ENCODE peak calls at places on chromosomes 3 and 15, in six cellular contexts. N is uterus; A is right atrium auricular region; Y is heart left ventricle; M is CD8-positive, alpha-beta T cell; Z is thyroid gland. K is an unnamed sample. For H3K27me3 and H3K36me3, the result is how much of the 10 kb centered on the place peaks cover.

GRCh38 chr3:141625506-141625905 is 112.6 kb upstream of the RNF7 start:
- DNase-seq in Z (no peak), M (no peak), A (no peak), N (no peak), Y (no peak), K (no peak)

GRCh38 chr15:60155661-60156060 is 151.6 kb downstream of the FOXB1 start:
- DNase-seq in Y (no peak), A (no peak), N (no peak), Z (no peak), M (no peak), K (no peak)

GRCh38 chr15:84778194-84778593 is 29.8 kb downstream of the ZNF592 start:
- DNase-seq in A (no peak), Y (no peak), N (no peak), Z (no peak), M (no peak), K (no peak)

GRCh38 chr15:78206326-78207109 is 27.8 kb downstream of the ACSBG1 start:
- DNase-seq in N (no peak), A (peak), Y (no peak), M (no peak), Z (no peak), K (peak)

GRCh38 chr3:121490161-121490560 is 55.6 kb downstream of the POLQ start:
- DNase-seq in Y (no peak), A (no peak), Z (no peak), M (no peak), N (no peak), K (no peak)

GRCh38 chr3:165439765-165440164 is 243.6 kb upstream of the SLITRK3 start:
- DNase-seq in Z (no peak), M (no peak), N (no peak), Y (no peak), A (no peak), K (no peak)

GRCh38 chr3:152430223-152431002 is 161.7 kb downstream of the MBNL1 start:
- DNase-seq in M (no peak), N (no peak), Y (peak), Z (peak), A (no peak), K (no peak)

GRCh38 chr15:60751985-60752952 is 273.3 kb upstream of the ICE2 start:
- DNase-seq in N (peak), A (peak), Y (peak), M (no peak), Z (peak), K (no peak)

GRCh38 chr15:63374686-63375520 is 6.7 kb downstream of the CA12 start:
- DNase-seq in Z (peak), N (peak), Y (no peak), A (peak), M (no peak), K (no peak)

GRCh38 chr3:126111126-126111551 is 27.2 kb upstream of the SLC41A3 start:
- DNase-seq in N (no peak), A (peak), Z (no peak), M (no peak), Y (no peak), K (no peak)

GRCh38 chr15:99925661-99926461 is 192.6 kb upstream of the LYSMD4 start:
- DNase-seq in M (peak), Z (peak), Y (peak), N (peak), A (peak), K (no peak)

GRCh38 chr3:51559961-51560360 is 21.4 kb downstream of the RAD54L2 start:
- DNase-seq in N (no peak), Y (no peak), M (no peak), Z (no peak), A (no peak), K (no peak)

GRCh38 chr3:120561251-120562045 is 34.7 kb upstream of the NDUFB4 start:
- DNase-seq in N (peak), A (peak), Y (peak), Z (peak), M (peak), K (peak)

GRCh38 chr3:65027335-65027734 is 339.5 kb upstream of the ADAMTS9 start:
- DNase-seq in M (no peak), Z (no peak), A (no peak), N (no peak), Y (no peak), K (no peak)

GRCh38 chr15:101267320-101268104 is 9.8 kb downstream of the SELENOS start:
- DNase-seq in M (no peak), Y (peak), A (peak), Z (no peak), N (peak), K (peak)

GRCh38 chr3:23805881-23806321 is at the start of gene UBE2E1:
- DNase-seq in N (peak), Y (peak), A (peak), M (peak), Z (peak), K (peak)

DNA sequence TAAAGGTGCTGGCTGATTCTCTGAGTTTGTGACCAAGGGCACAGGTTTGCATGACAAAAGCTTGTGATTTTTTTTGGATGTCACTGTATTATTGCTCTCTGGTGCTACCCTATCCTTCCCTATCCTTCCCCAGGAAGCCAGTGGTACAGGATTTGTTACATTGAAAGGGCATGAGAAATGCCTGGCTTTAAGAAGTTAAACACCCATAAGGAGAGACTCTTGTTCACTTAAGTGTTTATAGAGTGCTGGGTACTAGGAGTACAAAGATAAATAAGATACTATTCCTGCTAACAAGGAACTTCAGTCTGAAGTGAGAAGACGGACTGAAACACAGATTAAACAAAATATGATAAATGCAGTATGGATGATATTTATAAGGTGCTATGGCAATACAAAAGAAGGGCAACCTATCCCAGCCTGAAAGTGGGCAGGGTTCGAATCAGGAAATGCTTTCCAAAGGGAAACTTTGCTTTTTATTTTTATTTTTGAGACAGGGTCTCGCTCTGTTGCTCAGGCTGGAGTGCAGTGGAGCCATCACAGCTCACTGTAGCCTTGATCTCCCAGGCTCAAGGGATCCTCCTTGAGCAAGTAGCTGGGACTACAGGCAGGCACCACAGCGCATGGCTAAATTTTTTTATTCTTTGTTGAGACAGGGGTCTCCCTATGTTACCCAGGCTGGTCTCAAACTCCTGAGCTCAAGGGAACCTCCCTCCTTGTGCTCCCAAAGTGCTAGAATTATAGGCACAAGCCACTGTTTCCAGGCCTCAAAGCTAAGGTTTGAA is 11.2 kb downstream of the LCMT2 start:
- DNase-seq in Z (no peak), Y (no peak), N (no peak), A (no peak), M (no peak), K (no peak)
- TF ChIP-seq CTCF in Z (no peak), Y (no peak), N (no peak), A (no peak), M (no peak), K (no peak)

GRCh38 chr3:138347084-138347483 is 1.3 kb upstream of the MRAS start:
- DNase-seq in M (no peak), A (no peak), N (no peak), Y (no peak), Z (no peak), K (no peak)
- H3K27me3 ChIP-seq in M (under half), A (under half), N (under half), Y (under half), Z (under half), K (under half)

GRCh38 chr3:143035466-143036214 is 34.3 kb downstream of the U2SURP start:
- DNase-seq in A (no peak), M (no peak), N (no peak), Z (no peak), Y (no peak), K (no peak)
- H3K36me3 ChIP-seq in A (half or more), M (under half), N (under half), Z (under half), Y (half or more), K (under half)

GRCh38 chr3:29137601-29138000 is 143.3 kb upstream of the RBMS3 start:
- DNase-seq in M (no peak), Z (no peak), N (no peak), Y (no peak), A (no peak), K (no peak)
- TF ChIP-seq CTCF in M (no peak), Z (no peak), N (no peak), Y (no peak), A (no peak), K (no peak)

GRCh38 chr15:76863693-76864092 is 41.4 kb downstream of the SCAPER start:
- DNase-seq in M (no peak), A (no peak), Y (no peak), N (no peak), Z (no peak), K (no peak)

GRCh38 chr15:76865548-76865991 is 39.6 kb downstream of the SCAPER start:
- DNase-seq in Y (no peak), M (no peak), Z (no peak), A (no peak), N (no peak), K (no peak)

GRCh38 chr15:76866008-76866407 is 39.1 kb downstream of the SCAPER start:
- DNase-seq in N (no peak), M (no peak), A (no peak), Z (no peak), Y (peak), K (no peak)

GRCh38 chr15:76868740-76869139 is 36.4 kb downstream of the SCAPER start:
- DNase-seq in A (no peak), M (no peak), N (no peak), Z (no peak), Y (no peak), K (no peak)

DNA sequence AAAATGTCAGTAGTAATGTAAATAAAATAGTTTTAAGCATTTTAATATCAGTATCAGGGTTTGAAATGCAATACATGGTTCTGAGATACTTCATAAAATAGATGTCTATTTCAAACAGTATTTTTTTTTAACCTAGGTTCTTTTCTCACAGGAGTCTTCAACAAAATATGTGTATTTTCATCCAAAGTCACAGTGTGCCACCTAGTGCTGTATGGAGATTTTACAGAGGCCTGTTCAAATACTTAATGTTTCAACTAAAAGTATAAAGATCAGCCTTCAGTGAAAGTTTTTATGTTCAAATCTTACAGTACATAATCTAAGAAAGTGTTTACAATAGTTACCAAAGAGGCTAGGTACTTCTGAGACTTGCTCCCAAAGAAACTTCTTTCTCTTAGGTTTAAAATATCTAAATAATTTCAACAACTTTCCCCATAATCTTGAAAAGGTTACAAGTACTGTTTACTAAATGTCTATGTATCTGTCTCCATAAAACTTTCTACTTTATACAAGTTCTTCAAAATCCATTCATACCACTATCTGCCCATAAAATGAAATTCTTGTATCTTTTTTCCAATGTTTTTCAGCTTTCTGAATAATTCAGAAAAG is 38.3 kb downstream of the SCAPER start:
- DNase-seq in M (no peak), A (no peak), Y (no peak), Z (peak), N (no peak), K (no peak)
- H3K27me3 ChIP-seq in M (under half), A (under half), Y (under half), Z (under half), N (under half), K (under half)

GRCh38 chr3:17075907-17076306 is 191.2 kb downstream of the PLCL2 start:
- DNase-seq in Z (no peak), Y (no peak), A (no peak), N (no peak), M (no peak), K (no peak)
- H3K36me3 ChIP-seq in Z (under half), Y (under half), A (under half), N (under half), M (under half), K (under half)